ENCODE peak calls at places on chromosomes 12 and 14, in six cellular contexts. One of them, this sample, is unnamed.
A peak's percentile ranks its signal among the peaks of the same experiment; 100 is the strongest.

GRCh38 chr14:82420874-82421273 is 887.2 kb upstream of the SEL1L start:
- DNase-seq in endothelial cell: no peak
- DNase-seq in activated CD4-positive, alpha-beta T cell treated with anti-CD3 and anti-CD28 coated beads, Interleukin-2, amount 10 ng/mL, durations not matched to agents 7 days and 5 days: no peak
- DNase-seq in H9: no peak
- DNase-seq in G401: peak; percentile 75
- DNase-seq in T-helper 1 cell: no peak
- DNase-seq in this sample: no peak

GRCh38 chr14:28719130-28719529 is 47.5 kb upstream of the FOXG1 start:
- DNase-seq in endothelial cell: no peak
- DNase-seq in G401: no peak
- DNase-seq in activated CD4-positive, alpha-beta T cell treated with anti-CD3 and anti-CD28 coated beads, Interleukin-2, amount 10 ng/mL, durations not matched to agents 7 days and 5 days: no peak
- DNase-seq in T-helper 1 cell: no peak
- DNase-seq in H9: no peak
- DNase-seq in this sample: no peak

GRCh38 chr14:57979376-57980048 is 113.6 kb upstream of the SLC35F4 start:
- DNase-seq in endothelial cell: no peak
- DNase-seq in activated CD4-positive, alpha-beta T cell treated with anti-CD3 and anti-CD28 coated beads, Interleukin-2, amount 10 ng/mL, durations not matched to agents 7 days and 5 days: no peak
- DNase-seq in G401: no peak
- DNase-seq in H9: no peak
- DNase-seq in T-helper 1 cell: no peak
- DNase-seq in this sample: no peak

GRCh38 chr12:88934163-88934747 is 354.0 kb upstream of the KITLG start:
- DNase-seq in G401: no peak
- DNase-seq in activated CD4-positive, alpha-beta T cell treated with anti-CD3 and anti-CD28 coated beads, Interleukin-2, amount 10 ng/mL, durations not matched to agents 7 days and 5 days: no peak
- DNase-seq in H9: no peak
- DNase-seq in T-helper 1 cell: no peak
- DNase-seq in endothelial cell: no peak
- DNase-seq in this sample: no peak

GRCh38 chr12:119322324-119322723 is 12.2 kb upstream of the CCDC60 start:
- DNase-seq in H9: no peak
- DNase-seq in T-helper 1 cell: no peak
- DNase-seq in endothelial cell: no peak
- DNase-seq in activated CD4-positive, alpha-beta T cell treated with anti-CD3 and anti-CD28 coated beads, Interleukin-2, amount 10 ng/mL, durations not matched to agents 7 days and 5 days: no peak
- DNase-seq in G401: no peak
- DNase-seq in this sample: no peak

GRCh38 chr12:115398311-115398781 is 714.4 kb upstream of the TBX3 start:
- DNase-seq in T-helper 1 cell: no peak
- DNase-seq in activated CD4-positive, alpha-beta T cell treated with anti-CD3 and anti-CD28 coated beads, Interleukin-2, amount 10 ng/mL, durations not matched to agents 7 days and 5 days: no peak
- DNase-seq in endothelial cell: no peak
- DNase-seq in H9: no peak
- DNase-seq in G401: no peak
- DNase-seq in this sample: no peak

GRCh38 chr12:105279460-105280056 is 43.6 kb upstream of the APPL2 start:
- DNase-seq in endothelial cell: peak; percentile 11
- DNase-seq in G401: peak; percentile 7
- DNase-seq in H9: peak; percentile 61
- DNase-seq in activated CD4-positive, alpha-beta T cell treated with anti-CD3 and anti-CD28 coated beads, Interleukin-2, amount 10 ng/mL, durations not matched to agents 7 days and 5 days: peak; percentile 67
- DNase-seq in T-helper 1 cell: no peak
- DNase-seq in this sample: peak; percentile 55

GRCh38 chr12:120793357-120793756 is 67.7 kb downstream of the ACADS start:
- DNase-seq in endothelial cell: no peak
- DNase-seq in H9: no peak
- DNase-seq in activated CD4-positive, alpha-beta T cell treated with anti-CD3 and anti-CD28 coated beads, Interleukin-2, amount 10 ng/mL, durations not matched to agents 7 days and 5 days: no peak
- DNase-seq in T-helper 1 cell: no peak
- DNase-seq in G401: no peak
- DNase-seq in this sample: no peak